ENCODE peak calls at places on chromosomes 3 and 15, in five cellular contexts. P, E, O, U and G are unnamed samples.

GRCh38 chr3:184815046-184815930 is 3.3 kb downstream of the VPS8 start:
- DNase-seq in P (no peak), U (no peak), E (no peak), O (no peak), G (no peak)

GRCh38 chr3:18153571-18154173 is 271.5 kb downstream of the SATB1 start:
- DNase-seq in P (peak), U (no peak), E (no peak), O (no peak), G (no peak)

GRCh38 chr3:135528638-135529037 is 436.9 kb upstream of the PPP2R3A start:
- DNase-seq in O (no peak), U (no peak), E (no peak), P (no peak), G (no peak)

GRCh38 chr3:64056616-64057165 is 33.4 kb upstream of the PSMD6 start:
- DNase-seq in E (no peak), U (no peak), P (no peak), O (no peak), G (no peak)

GRCh38 chr3:62567097-62568021 is 194.0 kb upstream of the FEZF2 start:
- DNase-seq in O (peak), P (no peak), U (no peak), E (no peak), G (peak)

GRCh38 chr15:69346112-69346511 is 47.4 kb downstream of the PAQR5 start:
- DNase-seq in E (no peak), P (no peak), O (no peak), U (no peak), G (no peak)

GRCh38 chr15:78105541-78106241 is 13.3 kb downstream of the SH2D7 start:
- DNase-seq in O (peak), E (no peak), U (peak), P (no peak), G (no peak)

GRCh38 chr3:97984061-97984460 is 11.8 kb upstream of the RIOX2 start:
- DNase-seq in E (no peak), U (no peak), P (no peak), O (no peak), G (no peak)

GRCh38 chr3:59764131-59764530 is 714.3 kb upstream of the CFAP20DC start:
- DNase-seq in U (no peak), E (no peak), O (no peak), P (no peak), G (no peak)

GRCh38 chr3:132535575-132536441 is 61.3 kb upstream of the ACKR4 start:
- DNase-seq in O (peak), U (peak), P (peak), E (peak), G (peak)

GRCh38 chr3:52682016-52682415 is 3.7 kb downstream of the PBRM1 start:
- DNase-seq in O (peak), E (no peak), U (no peak), P (no peak), G (no peak)

GRCh38 chr3:46460051-46460450 is 4.7 kb downstream of the LTF start:
- DNase-seq in P (no peak), U (no peak), O (no peak), E (no peak), G (no peak)

GRCh38 chr15:81887913-81888312 is 157.9 kb downstream of the MEX3B start:
- DNase-seq in P (no peak), U (no peak), E (no peak), O (no peak), G (no peak)

GRCh38 chr3:119538772-119539171 is 20.6 kb downstream of the CD80 start:
- DNase-seq in P (no peak), U (no peak), E (no peak), O (no peak), G (no peak)

GRCh38 chr15:69145694-69146492 is 14.5 kb upstream of the GLCE start:
- DNase-seq in U (no peak), P (no peak), O (no peak), E (no peak), G (no peak)

GRCh38 chr3:24405057-24405456 is 89.6 kb downstream of the THRB start:
- DNase-seq in E (no peak), U (no peak), O (no peak), P (no peak), G (no peak)

GRCh38 chr3:126476976-126477330 is 1.3 kb upstream of the ZXDC start:
- DNase-seq in P (no peak), E (no peak), O (peak), U (no peak), G (no peak)

GRCh38 chr3:171801738-171802600 is 8.3 kb downstream of the PLD1 start:
- DNase-seq in O (no peak), U (no peak), E (no peak), P (no peak), G (no peak)

GRCh38 chr15:48360841-48361240 is 29.6 kb downstream of the DUT start:
- DNase-seq in O (no peak), E (no peak), U (no peak), P (no peak), G (no peak)

GRCh38 chr3:100269410-100270217 is 8.8 kb downstream of the TBC1D23 start:
- DNase-seq in E (no peak), P (no peak), U (no peak), O (no peak), G (no peak)

GRCh38 chr3:60998855-60999254 is 252.4 kb downstream of the FHIT start:
- DNase-seq in P (no peak), E (no peak), O (no peak), U (no peak), G (no peak)

GRCh38 chr15:82952156-82953081 is at the start of gene HOMER2:
- DNase-seq in U (no peak), O (peak), P (peak), E (peak), G (no peak)
- H3K4me3 ChIP-seq in U (peak), O (peak), P (peak), E (peak), G (peak)

DNA sequence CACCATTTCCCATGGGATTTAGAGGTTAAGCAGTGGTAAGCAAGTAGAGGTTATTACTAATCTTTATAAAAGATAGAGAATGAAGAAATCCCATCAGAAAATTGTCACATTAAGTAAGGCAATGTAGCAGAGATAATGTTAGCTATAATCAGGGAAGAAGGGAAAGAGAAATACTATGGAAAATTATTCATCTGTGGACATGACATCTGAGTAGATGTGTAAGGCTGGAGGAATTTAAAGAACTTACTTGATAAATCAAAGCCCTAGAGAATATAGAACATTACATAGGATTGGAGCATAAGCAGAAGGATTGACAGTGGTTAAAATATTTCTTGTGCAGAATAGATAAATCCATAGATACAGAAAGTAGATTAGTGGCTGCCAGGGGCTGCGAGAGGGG is 553.1 kb upstream of the CBLB start:
- DNase-seq in O (no peak), U (no peak), E (no peak), P (no peak), G (no peak)
- TF ChIP-seq EP300 in O (no peak), U (no peak), E (no peak), P (no peak), G (no peak)

GRCh38 chr3:50270841-50271240 is 1.9 kb downstream of the SEMA3B start:
- DNase-seq in O (no peak), U (no peak), E (no peak), P (no peak), G (no peak)
- H3K4me3 ChIP-seq in O (peak), U (peak), E (peak), P (no peak), G (peak)

GRCh38 chr3:149224736-149225594 is 3.3 kb upstream of the CP start:
- DNase-seq in E (no peak), U (no peak), O (peak), P (peak), G (peak)
- TF ChIP-seq EP300 in E (no peak), U (no peak), O (peak), P (no peak), G (peak)